ENCODE peak calls at places on chromosome 6, in six cellular contexts. One of them, this sample, is unnamed.
A peak's percentile ranks its signal among the peaks of the same experiment; 100 is the strongest.

GRCh38 chr6:130625825-130626500 is 201.2 kb upstream of the SMLR1 start:
- DNase-seq in LoVo: peak; percentile 50
- DNase-seq in OCI-LY7: no peak
- DNase-seq in IMR-90: peak; percentile 44
- DNase-seq in pulmonary artery endothelial cell: no peak
- DNase-seq in dorsolateral prefrontal cortex: no peak
- DNase-seq in this sample: no peak

GRCh38 chr6:104585646-104586045 is 274.1 kb downstream of the HACE1 start:
- DNase-seq in IMR-90: no peak
- DNase-seq in pulmonary artery endothelial cell: no peak
- DNase-seq in dorsolateral prefrontal cortex: no peak
- DNase-seq in OCI-LY7: no peak
- DNase-seq in LoVo: no peak
- DNase-seq in this sample: no peak

GRCh38 chr6:109284675-109285074 is 97.6 kb downstream of the CD164 start:
- DNase-seq in dorsolateral prefrontal cortex: no peak
- DNase-seq in pulmonary artery endothelial cell: no peak
- DNase-seq in OCI-LY7: no peak
- DNase-seq in IMR-90: no peak
- DNase-seq in LoVo: no peak
- DNase-seq in this sample: no peak

GRCh38 chr6:56540232-56540631 is 102.5 kb downstream of the DST start:
- DNase-seq in IMR-90: no peak
- DNase-seq in pulmonary artery endothelial cell: no peak
- DNase-seq in LoVo: no peak
- DNase-seq in OCI-LY7: no peak
- DNase-seq in dorsolateral prefrontal cortex: no peak
- DNase-seq in this sample: no peak

GRCh38 chr6:113971786-113972185 is 838 bp upstream of the HDAC2 start:
- DNase-seq in IMR-90: no peak
- DNase-seq in OCI-LY7: peak; percentile 10
- DNase-seq in pulmonary artery endothelial cell: no peak
- DNase-seq in dorsolateral prefrontal cortex: no peak
- DNase-seq in LoVo: peak; percentile 23
- DNase-seq in this sample: no peak

GRCh38 chr6:143555071-143555492 is 43.6 kb upstream of the FUCA2 start:
- DNase-seq in pulmonary artery endothelial cell: no peak
- DNase-seq in LoVo: no peak
- DNase-seq in IMR-90: no peak
- DNase-seq in OCI-LY7: no peak
- DNase-seq in dorsolateral prefrontal cortex: no peak
- DNase-seq in this sample: no peak

GRCh38 chr6:116111552-116112528 is 11.2 kb downstream of the NT5DC1 start:
- DNase-seq in pulmonary artery endothelial cell: peak; percentile 11
- DNase-seq in LoVo: peak; percentile 17
- DNase-seq in dorsolateral prefrontal cortex: no peak
- DNase-seq in IMR-90: peak; percentile 44
- DNase-seq in OCI-LY7: peak; percentile 47
- DNase-seq in this sample: no peak

GRCh38 chr6:38542031-38542430 is 97.7 kb downstream of the BTBD9 start:
- DNase-seq in LoVo: no peak
- DNase-seq in dorsolateral prefrontal cortex: no peak
- DNase-seq in IMR-90: peak; percentile 91
- DNase-seq in pulmonary artery endothelial cell: no peak
- DNase-seq in OCI-LY7: no peak
- DNase-seq in this sample: no peak